ENCODE peak calls at places on chromosomes 6 and 20, in six cellular contexts. T, N, S, X, L and E are unnamed samples.

GRCh38 chr6:16049178-16049577 is 79.7 kb upstream of the MYLIP start:
- DNase-seq in T (no peak), N (no peak), S (no peak), X (no peak), L (no peak), E (no peak)

GRCh38 chr6:42754759-42755158 is 8.9 kb upstream of the TBCC start:
- DNase-seq in T (no peak), N (no peak), S (no peak), X (no peak), L (no peak), E (no peak)

GRCh38 chr20:22861990-22862389 is 173.1 kb upstream of the SSTR4 start:
- DNase-seq in T (no peak), N (no peak), S (no peak), X (no peak), L (no peak), E (no peak)

GRCh38 chr6:169097336-169098052 is 156.2 kb downstream of the THBS2 start:
- DNase-seq in T (no peak), N (no peak), S (no peak), X (no peak), L (no peak), E (no peak)

GRCh38 chr6:105483492-105483891 is 80.6 kb upstream of the PREP start:
- DNase-seq in T (no peak), N (no peak), S (no peak), X (no peak), L (no peak), E (no peak)

GRCh38 chr6:14713008-14713452 is 532.8 kb upstream of the JARID2 start:
- DNase-seq in T (no peak), N (no peak), S (no peak), X (no peak), L (no peak), E (peak)

GRCh38 chr20:2691127-2691526 is 1.5 kb upstream of the EBF4 start:
- DNase-seq in T (no peak), N (no peak), S (no peak), X (no peak), L (peak), E (no peak)

GRCh38 chr20:43040427-43040826 is 149.3 kb downstream of the PTPRT start:
- DNase-seq in T (no peak), N (no peak), S (peak), X (peak), L (no peak), E (no peak)

GRCh38 chr20:49501917-49502316 is 19.4 kb upstream of the KCNB1 start:
- DNase-seq in T (no peak), N (no peak), S (peak), X (peak), L (no peak), E (peak)

GRCh38 chr6:128710305-128710704 is 172.6 kb upstream of the LAMA2 start:
- DNase-seq in T (no peak), N (no peak), S (no peak), X (no peak), L (no peak), E (no peak)

GRCh38 chr20:47821481-47822100 is 36.3 kb upstream of the SULF2 start:
- DNase-seq in T (no peak), N (no peak), S (no peak), X (no peak), L (no peak), E (peak)

DNA sequence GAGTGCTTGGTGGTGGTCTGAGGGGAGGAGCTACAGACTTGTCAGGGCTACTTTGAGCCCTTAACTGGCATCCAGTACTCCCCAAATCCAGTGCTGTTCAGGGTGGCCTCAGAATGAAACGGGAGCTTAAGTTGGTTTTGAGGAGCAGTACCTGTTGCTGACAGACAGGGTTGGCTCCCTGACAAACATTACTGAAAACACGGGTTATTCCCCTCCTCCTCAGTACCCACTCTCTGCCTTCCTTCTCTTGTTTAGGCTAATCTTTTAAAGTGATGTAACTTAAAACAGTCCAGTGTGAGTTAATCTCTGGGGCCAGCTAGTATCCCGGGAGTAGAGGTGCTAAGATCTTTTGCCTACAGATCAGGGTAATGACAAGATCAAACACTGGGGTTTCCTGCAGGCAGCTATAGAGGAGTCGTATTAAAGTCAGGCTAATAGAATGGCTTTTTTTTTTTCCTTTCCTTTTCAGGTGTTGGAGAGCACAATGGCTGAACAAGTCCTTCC is 3.7 kb downstream of the TNFAIP3 start:
- DNase-seq in T (no peak), N (no peak), S (peak), X (no peak), L (no peak), E (no peak)
- TF ChIP-seq CTCF in T (no peak), N (no peak), S (no peak), X (no peak), L (peak), E (no peak)

GRCh38 chr6:108477034-108477433 is 83.7 kb upstream of the FOXO3 start:
- DNase-seq in T (no peak), N (no peak), S (no peak), X (no peak), L (no peak), E (no peak)
- TF ChIP-seq EP300 in T (no peak), N (no peak), S (no peak), X (no peak), L (no peak), E (no peak)

GRCh38 chr6:21559238-21559637 is 34.3 kb upstream of the SOX4 start:
- DNase-seq in T (no peak), N (no peak), S (no peak), X (no peak), L (no peak), E (no peak)
- TF ChIP-seq POLR2AphosphoS5 in T (no peak), N (no peak), S (no peak), X (no peak), L (no peak), E (no peak)

GRCh38 chr6:5028301-5028700 is 24.5 kb upstream of the RPP40 start:
- DNase-seq in T (no peak), N (no peak), S (no peak), X (no peak), L (no peak), E (no peak)

GRCh38 chr6:5029609-5030008 is 25.8 kb upstream of the RPP40 start:
- DNase-seq in T (no peak), N (no peak), S (no peak), X (no peak), L (no peak), E (no peak)

GRCh38 chr6:5031150-5031549 is 27.3 kb upstream of the RPP40 start:
- DNase-seq in T (no peak), N (no peak), S (no peak), X (no peak), L (no peak), E (no peak)

GRCh38 chr6:5028921-5029320 is 25.1 kb upstream of the RPP40 start:
- DNase-seq in T (no peak), N (no peak), S (peak), X (no peak), L (no peak), E (no peak)

DNA sequence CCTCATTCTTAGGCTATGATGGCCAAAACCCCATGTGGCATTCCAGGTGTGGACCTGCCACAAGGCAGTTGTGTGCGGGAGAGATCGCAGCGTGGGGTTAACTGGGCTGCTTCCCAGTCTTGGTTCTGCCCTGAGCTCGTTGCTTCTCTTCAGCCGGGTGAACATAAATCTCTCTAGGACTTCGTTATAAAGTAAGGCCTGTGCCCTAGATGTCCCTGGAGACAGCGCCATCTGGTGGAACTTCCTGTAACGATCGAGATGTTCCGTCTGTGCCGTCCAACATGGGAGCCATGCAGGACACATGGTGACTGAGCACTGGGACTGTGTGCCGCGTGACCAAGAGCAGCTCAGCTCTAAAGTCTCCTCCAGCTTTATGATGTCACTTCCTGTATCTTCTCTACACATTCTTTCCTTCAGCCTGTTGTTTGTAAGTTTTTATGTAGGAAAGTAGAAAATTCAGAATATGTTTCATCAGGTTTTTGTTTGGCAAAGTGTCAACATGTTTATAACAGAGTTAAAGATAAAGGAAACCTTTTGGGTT is 26.8 kb upstream of the RPP40 start:
- DNase-seq in T (peak), N (peak), S (peak), X (peak), L (peak), E (peak)
- TF ChIP-seq CTCF in T (peak), N (peak), S (peak), X (peak), L (peak), E (peak)

DNA sequence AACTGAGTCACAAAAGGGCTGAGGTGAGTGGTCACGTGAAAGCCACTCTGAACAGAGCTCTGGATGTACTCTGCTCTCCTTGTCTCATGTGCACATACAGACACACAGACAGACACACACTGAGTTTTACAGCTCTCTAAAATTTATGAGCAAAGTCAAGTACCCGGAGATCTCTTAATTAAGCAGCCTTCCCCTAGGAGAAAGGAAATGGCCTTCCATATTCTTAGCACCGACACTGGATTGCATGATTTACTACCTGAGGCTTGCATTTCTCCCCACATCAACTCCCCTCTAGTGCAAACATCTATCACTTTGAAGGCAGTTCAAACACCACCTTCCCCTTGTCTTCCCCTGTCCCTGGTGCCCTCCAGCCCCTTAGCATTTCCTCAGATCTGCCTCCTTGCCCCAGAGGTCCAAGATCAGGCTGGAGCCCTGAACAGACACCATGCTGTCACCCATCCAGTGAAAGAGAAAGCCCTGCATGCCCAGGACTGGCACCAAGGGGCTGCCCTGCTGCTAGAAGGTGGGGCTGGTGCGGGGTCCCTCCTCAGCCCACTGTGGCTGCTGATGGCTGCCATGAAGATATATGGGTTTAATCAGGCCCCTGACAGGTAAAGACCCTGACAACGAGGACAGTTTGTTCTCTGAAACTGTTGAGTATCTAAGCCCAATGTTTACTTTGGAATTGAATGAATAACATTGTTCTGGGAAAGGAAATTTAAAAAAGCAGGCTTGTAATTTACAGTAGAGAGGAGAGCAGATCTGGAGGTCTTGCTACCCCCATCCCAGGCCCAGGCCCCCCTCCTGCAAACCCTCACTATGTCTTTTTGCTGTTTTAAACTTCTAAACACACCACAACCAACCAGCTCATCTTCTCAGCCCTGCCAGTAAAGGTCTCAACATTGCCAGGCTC is 171.1 kb downstream of the CDC5L start:
- DNase-seq in T (no peak), N (no peak), S (no peak), X (no peak), L (peak), E (no peak)
- TF ChIP-seq EP300 in T (no peak), N (no peak), S (no peak), X (no peak), L (no peak), E (no peak)

DNA sequence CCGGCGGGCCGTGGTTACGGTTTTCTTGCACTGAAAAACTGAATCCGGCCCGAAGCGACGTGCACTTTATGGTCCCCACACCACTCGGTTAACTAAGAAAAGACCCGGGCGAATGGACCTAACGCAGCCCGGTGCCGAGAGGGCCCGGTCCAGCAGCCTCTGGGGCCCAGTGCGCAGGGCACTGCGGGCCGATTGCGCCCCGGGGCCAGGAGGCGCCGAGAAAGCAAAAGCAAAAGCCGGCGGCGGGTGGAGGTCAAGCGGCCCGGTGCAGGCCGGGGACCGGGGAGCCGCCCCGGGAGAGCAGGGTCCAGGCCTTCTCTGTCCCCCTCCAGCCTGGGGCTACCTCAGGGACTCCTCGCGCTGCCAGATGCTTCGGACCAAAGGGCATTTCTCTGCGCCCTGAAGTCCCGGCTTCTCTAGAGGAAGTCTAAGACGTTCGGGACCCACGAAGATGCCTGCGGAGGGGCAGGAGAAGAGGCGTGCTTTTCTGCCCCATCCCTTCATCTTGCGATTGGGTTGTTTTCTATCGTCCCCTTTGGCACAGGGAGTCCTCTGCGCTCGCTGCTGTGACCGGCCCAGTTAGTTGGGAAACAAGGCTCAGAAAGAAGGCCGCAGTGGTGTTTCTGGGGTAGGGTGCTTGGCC is 4.4 kb downstream of the FOXF2 start:
- DNase-seq in T (no peak), N (peak), S (no peak), X (no peak), L (peak), E (no peak)
- TF ChIP-seq POLR2AphosphoS5 in T (no peak), N (no peak), S (no peak), X (no peak), L (no peak), E (no peak)

DNA sequence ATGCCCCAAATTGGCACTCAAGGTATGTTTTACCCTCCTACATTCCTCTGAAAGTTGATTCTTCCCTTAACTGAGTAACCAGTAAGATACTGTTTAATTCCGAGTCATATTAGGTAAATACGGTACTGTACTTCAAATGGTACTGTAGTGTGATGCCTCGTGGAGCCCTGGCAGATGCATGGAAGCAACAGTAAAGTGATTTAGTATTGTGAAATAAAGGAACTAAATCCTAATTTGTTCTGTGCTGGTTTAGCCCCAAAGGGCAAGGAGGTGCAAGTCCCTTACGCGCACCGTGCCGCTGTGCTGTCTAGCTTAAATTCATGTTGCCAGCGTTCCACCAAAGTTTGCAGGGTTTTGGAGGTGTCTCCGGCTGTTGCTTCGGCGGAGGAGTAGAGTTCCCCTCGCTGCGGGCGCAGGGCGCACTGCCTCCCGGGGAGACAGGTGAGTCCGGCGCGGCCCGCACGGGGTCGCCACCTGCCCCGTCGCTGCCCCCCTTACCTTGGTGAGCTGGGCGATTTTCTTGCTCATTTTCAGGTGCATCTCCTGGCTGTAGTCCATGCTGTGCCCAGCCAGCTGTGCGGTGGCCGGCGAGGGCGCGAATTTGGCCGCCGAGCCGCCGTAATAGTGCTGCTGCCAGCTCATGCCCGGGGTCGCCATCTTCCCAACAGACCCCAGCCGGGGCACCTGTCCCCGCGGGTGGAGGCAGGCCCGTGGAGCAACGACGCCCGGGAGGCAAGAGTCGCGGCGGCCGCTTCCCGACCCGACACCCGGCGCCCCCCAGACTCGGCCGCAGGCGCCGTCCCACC is 618 bp downstream of the FAM184A start:
- DNase-seq in T (peak), N (peak), S (peak), X (peak), L (peak), E (peak)
- TF ChIP-seq CTCF in T (peak), N (peak), S (peak), X (peak), L (no peak), E (no peak)

GRCh38 chr6:150175611-150176151 is 32.8 kb downstream of the PPP1R14C start:
- DNase-seq in T (no peak), N (no peak), S (no peak), X (no peak), L (no peak), E (no peak)

GRCh38 chr6:150177260-150178246 is 34.7 kb downstream of the PPP1R14C start:
- DNase-seq in T (no peak), N (no peak), S (peak), X (no peak), L (no peak), E (no peak)

GRCh38 chr6:150179030-150179429 is 36.2 kb downstream of the PPP1R14C start:
- DNase-seq in T (no peak), N (no peak), S (no peak), X (no peak), L (no peak), E (no peak)

GRCh38 chr6:150176659-150177058 is 33.8 kb downstream of the PPP1R14C start:
- DNase-seq in T (no peak), N (no peak), S (no peak), X (no peak), L (no peak), E (no peak)

DNA sequence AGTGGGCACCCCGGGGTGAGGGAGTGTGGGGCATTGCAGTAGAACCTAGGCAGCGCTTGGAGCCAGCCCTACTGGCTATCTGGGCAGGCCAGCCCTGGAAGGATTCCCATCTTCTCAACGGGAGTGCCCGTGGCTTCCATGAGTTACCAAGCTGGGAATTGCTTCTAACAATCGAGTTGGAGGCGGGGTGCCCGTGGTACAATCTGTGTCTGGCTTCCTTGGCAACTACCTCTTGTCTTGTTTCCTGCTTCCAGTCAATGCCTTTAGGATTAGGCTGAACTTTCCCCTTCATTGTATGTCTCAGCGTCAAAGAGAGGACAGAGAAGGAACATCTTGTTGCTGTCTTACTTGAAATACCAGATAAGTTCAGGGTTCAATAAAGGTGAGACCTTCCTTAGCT is 33.3 kb downstream of the PPP1R14C start:
- DNase-seq in T (no peak), N (peak), S (no peak), X (no peak), L (no peak), E (no peak)
- TF ChIP-seq EP300 in T (no peak), N (no peak), S (no peak), X (no peak), L (no peak), E (no peak)

GRCh38 chr6:107764684-107765460 is 59.2 kb downstream of the SCML4 start:
- DNase-seq in T (no peak), N (no peak), S (no peak), X (no peak), L (no peak), E (no peak)

GRCh38 chr6:107767637-107768036 is 56.5 kb downstream of the SCML4 start:
- DNase-seq in T (no peak), N (no peak), S (no peak), X (no peak), L (no peak), E (no peak)

GRCh38 chr6:107763959-107764358 is 60.2 kb downstream of the SCML4 start:
- DNase-seq in T (no peak), N (no peak), S (no peak), X (no peak), L (no peak), E (no peak)

GRCh38 chr6:107769053-107769658 is 55.0 kb downstream of the SCML4 start:
- DNase-seq in T (no peak), N (no peak), S (peak), X (no peak), L (no peak), E (no peak)

DNA sequence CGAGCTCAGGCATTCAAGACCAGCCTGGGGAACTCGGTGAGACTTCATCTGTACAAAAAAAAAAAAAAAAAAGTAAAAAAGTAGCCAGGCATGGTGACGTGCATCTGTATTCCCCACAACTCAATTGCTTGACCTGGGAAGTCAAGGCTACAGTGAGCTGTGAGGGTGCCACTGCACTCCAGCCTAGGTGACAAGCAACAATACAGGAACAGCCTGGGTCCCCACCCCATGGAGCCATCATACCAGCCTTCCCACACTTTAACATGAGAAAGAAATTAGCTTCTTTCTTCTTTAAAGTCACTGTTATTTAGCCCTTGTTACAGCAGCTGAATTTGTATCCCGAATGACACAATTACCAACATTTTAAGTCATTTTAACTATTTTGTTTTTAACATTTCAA is 56.1 kb downstream of the SCML4 start:
- DNase-seq in T (no peak), N (no peak), S (no peak), X (no peak), L (no peak), E (no peak)
- TF ChIP-seq POLR2AphosphoS5 in T (no peak), N (no peak), S (no peak), X (no peak), L (no peak), E (no peak)